ENCODE peak calls at places on chromosome 1, in six cellular contexts. E is neural progenitor cell, V is HCT116, X is MM.1S, I is PC-3, W is SK-N-SH. R is an unnamed sample.
A peak's percentile ranks its signal among the peaks of the same experiment; 100 is the strongest.

GRCh38 chr1:118151312-118151937 is 33.6 kb downstream of the SPAG17 start:
- DNase-seq in E (peak; percentile 68), V (peak; percentile 39), X (peak; percentile 29), I (peak; percentile 79), W (peak; percentile 10), R (peak; percentile 70)

GRCh38 chr1:107535091-107535490 is 394.3 kb downstream of the NTNG1 start:
- DNase-seq in W (peak; percentile 33), X (peak; percentile 35), V (no peak), I (no peak), E (no peak), R (no peak)

GRCh38 chr1:205543351-205544305 is 39.2 kb downstream of the CDK18 start:
- DNase-seq in X (no peak), W (peak; percentile 78), I (peak; percentile 99), V (no peak), E (peak; percentile 94), R (peak; percentile 95)

GRCh38 chr1:200438911-200439310 is 29.1 kb upstream of the ZNF281 start:
- DNase-seq in V (no peak), X (no peak), I (peak; percentile 55), W (no peak), E (no peak), R (peak; percentile 66)

GRCh38 chr1:51819810-51820209 is 58.7 kb downstream of the NRDC start:
- DNase-seq in E (no peak), V (no peak), X (no peak), I (no peak), W (no peak), R (peak; percentile 42)

GRCh38 chr1:108816049-108816882 is 40.6 kb downstream of the AKNAD1 start:
- DNase-seq in E (peak; percentile 35), X (no peak), W (peak; percentile 76), V (no peak), I (peak; percentile 44), R (peak; percentile 96)

GRCh38 chr1:29122662-29122986 is 1.1 kb downstream of the TMEM200B start:
- DNase-seq in E (peak; percentile 70), I (peak; percentile 82), V (no peak), W (peak; percentile 49), X (no peak), R (peak; percentile 96)

GRCh38 chr1:44523747-44524146 is 118.7 kb downstream of the RNF220 start:
- DNase-seq in V (no peak), W (no peak), X (no peak), E (peak; percentile 10), I (no peak), R (no peak)

GRCh38 chr1:110011527-110012041 is 22.8 kb upstream of the STRIP1 start:
- DNase-seq in I (peak; percentile 71), W (peak; percentile 47), V (peak; percentile 39), E (peak; percentile 57), X (peak; percentile 57), R (peak; percentile 71)

GRCh38 chr1:216047821-216048220 is 375.4 kb downstream of the USH2A start:
- DNase-seq in W (no peak), V (no peak), E (no peak), I (no peak), X (no peak), R (peak; percentile 42)

GRCh38 chr1:49364676-49365075 is 588.0 kb upstream of the BEND5 start:
- DNase-seq in I (peak; percentile 89), X (no peak), E (no peak), V (no peak), W (no peak), R (no peak)

GRCh38 chr1:170698711-170699275 is 34.9 kb downstream of the PRRX1 start:
- DNase-seq in I (no peak), W (no peak), V (no peak), E (peak; percentile 48), X (no peak), R (peak; percentile 87)

GRCh38 chr1:160070243-160071163 is 543 bp upstream of the KCNJ10 start:
- DNase-seq in W (peak; percentile 97), E (peak; percentile 93), X (peak; percentile 65), V (no peak), I (peak; percentile 59), R (peak; percentile 84)

GRCh38 chr1:33435096-33435820 is 4.4 kb upstream of the PHC2 start:
- DNase-seq in V (no peak), E (no peak), I (peak; percentile 66), X (no peak), W (no peak), R (peak; percentile 89)

DNA sequence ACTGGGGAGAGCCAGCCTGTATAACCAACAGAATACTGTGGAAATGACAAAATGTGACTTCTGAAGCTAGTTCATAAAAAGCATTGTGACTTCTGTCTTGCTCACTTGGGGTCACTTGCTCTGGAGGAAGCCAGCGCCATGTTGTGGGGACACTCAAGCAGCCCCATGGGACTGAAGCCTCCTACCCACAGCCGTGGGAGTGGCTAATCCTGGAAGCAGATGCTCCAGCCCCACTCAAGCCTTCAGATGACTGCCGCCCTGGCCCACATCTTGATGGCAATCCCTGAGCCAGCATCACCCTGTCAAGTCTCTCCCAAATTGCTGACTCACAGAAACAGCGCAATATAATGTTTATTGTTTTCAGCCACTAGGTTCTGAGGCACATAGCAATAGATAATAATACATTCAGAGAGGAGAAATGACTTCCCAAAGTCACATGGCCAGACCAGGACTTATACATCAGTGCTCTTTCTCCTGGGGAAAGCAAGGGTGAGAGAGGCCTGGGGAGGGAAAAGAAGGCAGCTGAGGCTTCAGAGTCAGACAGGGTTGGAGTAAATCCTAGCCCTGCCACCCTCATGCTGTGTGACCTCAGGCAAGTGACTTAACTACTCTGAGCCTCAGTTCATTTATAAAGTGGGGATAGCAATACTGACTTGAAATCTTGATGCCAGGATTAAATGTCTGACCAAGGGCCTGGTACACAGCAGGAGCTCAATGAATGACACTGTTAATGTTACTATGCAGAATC is 5.0 kb upstream of the TNFRSF8 start:
- DNase-seq in E (no peak), W (no peak), I (no peak), X (no peak), V (no peak), R (no peak)
- H3K9ac ChIP-seq in E (no peak overlapping the region), W (no peak overlapping the region), I (no peak overlapping the region), X (no peak overlapping the region), V (no peak overlapping the region), R (no peak overlapping the region)

GRCh38 chr1:19441048-19441447 is 44.3 kb downstream of the CAPZB start:
- DNase-seq in E (no peak), V (no peak), X (no peak), I (no peak), W (no peak), R (peak; percentile 54)

GRCh38 chr1:19437911-19438310 is 47.4 kb downstream of the CAPZB start:
- DNase-seq in I (no peak), X (no peak), V (no peak), E (no peak), W (no peak), R (no peak)

GRCh38 chr1:19436716-19437476 is 48.4 kb downstream of the CAPZB start:
- DNase-seq in X (no peak), E (no peak), V (no peak), I (peak; percentile 6), W (no peak), R (peak; percentile 66)

GRCh38 chr1:19438552-19439196 is 46.7 kb downstream of the CAPZB start:
- DNase-seq in X (no peak), I (no peak), V (no peak), E (no peak), W (no peak), R (peak; percentile 56)

GRCh38 chr1:19439464-19440171 is 45.7 kb downstream of the CAPZB start:
- DNase-seq in I (no peak), W (peak; percentile 82), X (no peak), V (no peak), E (peak; percentile 49), R (peak; percentile 51)
- TF ChIP-seq EZH2phosphoT487 in I (no peak), W (no peak), X (no peak), V (no peak), E (no peak), R (no peak)

GRCh38 chr1:84538599-84538998 is 32.2 kb upstream of the GNG5 start:
- DNase-seq in I (no peak), W (no peak), V (no peak), E (no peak), X (peak; percentile 6), R (no peak)

GRCh38 chr1:84541679-84542078 is 32.6 kb downstream of the CTBS start:
- DNase-seq in W (peak; percentile 18), I (peak; percentile 14), X (no peak), V (peak; percentile 18), E (peak; percentile 9), R (no peak)

GRCh38 chr1:84539972-84540371 is 33.6 kb upstream of the GNG5 start:
- DNase-seq in E (no peak), X (no peak), V (no peak), W (no peak), I (peak; percentile 76), R (peak; percentile 10)

DNA sequence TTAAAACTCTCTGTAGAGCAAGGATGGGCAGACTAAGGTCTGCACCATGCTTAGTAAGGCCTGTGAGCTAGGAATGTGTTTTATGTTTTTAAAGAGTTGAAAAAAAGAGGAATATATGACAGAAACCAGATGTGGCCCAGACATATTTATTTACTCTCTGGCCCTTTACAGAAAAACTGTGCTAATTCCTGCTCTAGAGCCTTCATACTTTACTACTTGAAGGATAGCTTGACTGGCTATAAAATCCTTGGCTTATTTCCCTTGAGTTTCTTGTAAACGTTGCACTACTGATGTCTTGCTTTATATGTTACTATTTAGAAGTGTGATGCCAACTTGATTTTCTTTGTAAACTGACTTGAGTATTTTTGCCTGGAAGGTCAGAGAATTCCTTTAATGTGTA is 33.5 kb downstream of the CTBS start:
- DNase-seq in V (no peak), X (no peak), W (no peak), I (peak; percentile 6), E (no peak), R (no peak)
- H3K4me3 ChIP-seq in V (no peak overlapping the region), X (no peak overlapping the region), W (no peak overlapping the region), I (peak overlapping the region; percentile 19), E (no peak overlapping the region), R (no peak overlapping the region)

GRCh38 chr1:39157304-39157703 is 47.2 kb upstream of the MACF1 start:
- DNase-seq in I (no peak), X (no peak), E (no peak), W (no peak), V (no peak), R (no peak)

GRCh38 chr1:39160703-39161102 is 43.8 kb upstream of the MACF1 start:
- DNase-seq in V (no peak), I (no peak), W (no peak), E (no peak), X (no peak), R (peak; percentile 37)

GRCh38 chr1:39159224-39160036 is 45.1 kb upstream of the MACF1 start:
- DNase-seq in E (peak; percentile 51), V (peak; percentile 28), X (no peak), W (no peak), I (peak; percentile 96), R (peak; percentile 54)

GRCh38 chr1:39154553-39155361 is 49.7 kb upstream of the MACF1 start:
- DNase-seq in W (no peak), V (no peak), I (peak; percentile 62), E (no peak), X (no peak), R (peak; percentile 83)

DNA sequence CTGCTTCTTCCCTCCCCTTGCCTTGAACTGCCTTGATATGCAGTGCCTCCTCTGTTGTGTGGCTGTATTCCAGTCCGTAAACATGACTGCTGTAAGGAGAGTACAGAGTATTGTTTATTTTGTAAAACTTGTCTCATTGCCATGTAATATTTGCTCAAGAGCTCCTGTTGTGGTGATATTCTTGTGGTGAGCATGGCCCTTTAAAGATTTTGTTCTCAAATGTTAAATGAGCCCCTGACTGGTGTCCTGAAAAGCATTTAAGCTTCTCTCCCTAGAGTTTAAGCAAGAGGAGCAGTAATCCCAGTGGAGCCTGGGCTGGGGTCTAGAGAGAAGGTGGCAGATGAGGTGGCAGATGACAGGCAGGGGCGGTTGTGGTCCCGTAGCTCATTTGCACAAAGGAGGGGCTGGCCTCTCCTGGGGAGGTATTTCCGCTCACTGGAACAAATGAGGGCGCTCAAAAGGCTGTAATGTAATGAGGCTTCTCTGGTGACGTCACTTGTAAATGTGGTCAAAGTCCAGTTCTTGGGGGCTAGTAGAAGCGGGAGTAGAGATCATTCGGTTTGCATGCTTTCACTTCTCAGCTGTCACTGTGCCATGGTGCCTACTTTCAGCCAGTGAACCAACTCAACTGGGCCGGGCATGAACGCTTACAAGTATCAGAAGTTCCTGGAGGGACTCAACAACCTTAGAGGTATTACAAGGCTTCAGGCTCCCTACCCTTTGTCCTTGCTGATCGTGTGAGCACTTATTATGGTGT is 46.0 kb upstream of the MACF1 start:
- DNase-seq in W (no peak), X (no peak), E (peak; percentile 79), V (no peak), I (peak; percentile 91), R (no peak)
- H3K9ac ChIP-seq in W (no peak overlapping the region), X (no peak overlapping the region), E (peak overlapping the region; percentile 56), V (no peak overlapping the region), I (peak overlapping the region; percentile 74), R (no peak overlapping the region)

R was measured in GM23248.